ENCODE peak calls at places on chromosomes 1 and 21, in seven cellular contexts. One of them, this sample, is unnamed.

GRCh38 chr1:167332503-167332902 is 111.8 kb downstream of the POU2F1 start:
- DNase-seq in substantia nigra: no peak
- DNase-seq in heart left ventricle: no peak
- DNase-seq in DND-41: no peak
- DNase-seq in left ventricle myocardium inferior: no peak
- DNase-seq in Panc1: no peak
- DNase-seq in tibial artery: no peak
- DNase-seq in this sample: no peak

GRCh38 chr21:17536381-17536780 is 23.5 kb downstream of the CXADR start:
- DNase-seq in Panc1: no peak
- DNase-seq in tibial artery: no peak
- DNase-seq in DND-41: no peak
- DNase-seq in left ventricle myocardium inferior: no peak
- DNase-seq in heart left ventricle: no peak
- DNase-seq in substantia nigra: no peak
- DNase-seq in this sample: no peak

GRCh38 chr21:15275615-15276228 is 210.9 kb upstream of the NRIP1 start:
- DNase-seq in DND-41: no peak
- DNase-seq in substantia nigra: no peak
- DNase-seq in Panc1: no peak
- DNase-seq in tibial artery: no peak
- DNase-seq in left ventricle myocardium inferior: no peak
- DNase-seq in heart left ventricle: no peak
- DNase-seq in this sample: no peak

GRCh38 chr1:92503926-92504750 is 17.4 kb upstream of the GFI1 start:
- DNase-seq in substantia nigra: no peak
- DNase-seq in left ventricle myocardium inferior: no peak
- DNase-seq in tibial artery: no peak
- DNase-seq in Panc1: no peak
- DNase-seq in DND-41: peak
- DNase-seq in heart left ventricle: no peak
- DNase-seq in this sample: no peak

GRCh38 chr1:24725209-24725651 is 20.0 kb upstream of the CLIC4 start:
- DNase-seq in left ventricle myocardium inferior: no peak
- DNase-seq in Panc1: no peak
- DNase-seq in heart left ventricle: peak
- DNase-seq in DND-41: no peak
- DNase-seq in substantia nigra: no peak
- DNase-seq in tibial artery: no peak
- DNase-seq in this sample: no peak

GRCh38 chr1:243917863-243918565 is 68.0 kb upstream of the AKT3 start:
- DNase-seq in heart left ventricle: no peak
- DNase-seq in Panc1: no peak
- DNase-seq in DND-41: no peak
- DNase-seq in tibial artery: no peak
- DNase-seq in left ventricle myocardium inferior: peak
- DNase-seq in substantia nigra: no peak
- DNase-seq in this sample: no peak

GRCh38 chr1:233614173-233614742 is 352 bp downstream of the KCNK1 start:
- DNase-seq in Panc1: no peak
- DNase-seq in DND-41: no peak
- DNase-seq in heart left ventricle: peak
- DNase-seq in left ventricle myocardium inferior: peak
- DNase-seq in substantia nigra: peak
- DNase-seq in tibial artery: peak
- DNase-seq in this sample: no peak

GRCh38 chr1:118826669-118827068 is 161.5 kb downstream of the TBX15 start:
- DNase-seq in Panc1: no peak
- DNase-seq in left ventricle myocardium inferior: no peak
- DNase-seq in substantia nigra: no peak
- DNase-seq in DND-41: no peak
- DNase-seq in heart left ventricle: no peak
- DNase-seq in tibial artery: no peak
- DNase-seq in this sample: no peak

GRCh38 chr1:2300004-2300771 is 72.1 kb downstream of the SKI start:
- DNase-seq in heart left ventricle: no peak
- DNase-seq in Panc1: no peak
- DNase-seq in DND-41: peak
- DNase-seq in left ventricle myocardium inferior: no peak
- DNase-seq in tibial artery: no peak
- DNase-seq in substantia nigra: no peak
- DNase-seq in this sample: peak

GRCh38 chr1:223733898-223734852 is 21.8 kb downstream of the CAPN2 start:
- DNase-seq in heart left ventricle: no peak
- DNase-seq in DND-41: no peak
- DNase-seq in tibial artery: no peak
- DNase-seq in substantia nigra: peak
- DNase-seq in Panc1: no peak
- DNase-seq in left ventricle myocardium inferior: no peak
- DNase-seq in this sample: no peak

GRCh38 chr1:21938791-21939538 is 1.9 kb upstream of the HSPG2 start:
- DNase-seq in Panc1: no peak
- DNase-seq in DND-41: no peak
- DNase-seq in substantia nigra: no peak
- DNase-seq in left ventricle myocardium inferior: no peak
- DNase-seq in tibial artery: no peak
- DNase-seq in heart left ventricle: no peak
- DNase-seq in this sample: no peak

DNA sequence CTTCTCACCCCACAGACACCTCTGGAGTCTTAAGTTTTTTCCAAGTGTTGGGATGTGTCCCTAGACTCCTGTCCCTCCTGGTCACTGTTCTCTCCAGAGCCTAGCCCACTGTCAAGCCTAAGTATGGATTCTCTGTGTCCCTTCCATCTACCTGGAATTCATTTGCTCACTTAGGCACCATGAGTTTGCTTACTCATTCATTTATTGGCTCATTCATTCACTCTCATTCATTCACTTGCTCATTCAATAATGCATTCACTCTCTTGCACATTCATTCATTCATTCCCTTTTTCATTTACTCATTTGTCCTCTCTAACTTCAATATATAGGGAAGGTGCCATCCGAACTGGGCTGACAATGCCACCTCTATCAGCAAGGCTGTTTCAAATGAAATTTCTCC is 1.6 kb downstream of the S100A16 start:
- DNase-seq in DND-41: no peak
- DNase-seq in left ventricle myocardium inferior: no peak
- DNase-seq in heart left ventricle: no peak
- DNase-seq in Panc1: no peak
- DNase-seq in tibial artery: no peak
- DNase-seq in substantia nigra: no peak
- DNase-seq in this sample: no peak
- H3K27ac ChIP-seq in DND-41: no peak
- H3K27ac ChIP-seq in left ventricle myocardium inferior: no peak
- H3K27ac ChIP-seq in heart left ventricle: no peak
- H3K27ac ChIP-seq in Panc1: peak
- H3K27ac ChIP-seq in tibial artery: peak
- H3K27ac ChIP-seq in substantia nigra: peak
- H3K27ac ChIP-seq in this sample: no peak

GRCh38 chr21:45571641-45572040 is 29.4 kb upstream of the SLC19A1 start:
- DNase-seq in substantia nigra: no peak
- DNase-seq in heart left ventricle: no peak
- DNase-seq in tibial artery: peak
- DNase-seq in left ventricle myocardium inferior: peak
- DNase-seq in DND-41: no peak
- DNase-seq in Panc1: no peak
- DNase-seq in this sample: no peak
- H3K27ac ChIP-seq in substantia nigra: no peak
- H3K27ac ChIP-seq in heart left ventricle: no peak
- H3K27ac ChIP-seq in tibial artery: no peak
- H3K27ac ChIP-seq in left ventricle myocardium inferior: no peak
- H3K27ac ChIP-seq in DND-41: no peak
- H3K27ac ChIP-seq in Panc1: no peak
- H3K27ac ChIP-seq in this sample: no peak

GRCh38 chr1:178093150-178093957 is 550 bp upstream of the RASAL2 start:
- DNase-seq in substantia nigra: peak
- DNase-seq in Panc1: peak
- DNase-seq in left ventricle myocardium inferior: peak
- DNase-seq in DND-41: no peak
- DNase-seq in tibial artery: peak
- DNase-seq in heart left ventricle: peak
- DNase-seq in this sample: no peak
- H3K27ac ChIP-seq in substantia nigra: peak
- H3K27ac ChIP-seq in Panc1: peak
- H3K27ac ChIP-seq in left ventricle myocardium inferior: peak
- H3K27ac ChIP-seq in DND-41: no peak
- H3K27ac ChIP-seq in tibial artery: peak
- H3K27ac ChIP-seq in heart left ventricle: peak
- H3K27ac ChIP-seq in this sample: no peak

DNA sequence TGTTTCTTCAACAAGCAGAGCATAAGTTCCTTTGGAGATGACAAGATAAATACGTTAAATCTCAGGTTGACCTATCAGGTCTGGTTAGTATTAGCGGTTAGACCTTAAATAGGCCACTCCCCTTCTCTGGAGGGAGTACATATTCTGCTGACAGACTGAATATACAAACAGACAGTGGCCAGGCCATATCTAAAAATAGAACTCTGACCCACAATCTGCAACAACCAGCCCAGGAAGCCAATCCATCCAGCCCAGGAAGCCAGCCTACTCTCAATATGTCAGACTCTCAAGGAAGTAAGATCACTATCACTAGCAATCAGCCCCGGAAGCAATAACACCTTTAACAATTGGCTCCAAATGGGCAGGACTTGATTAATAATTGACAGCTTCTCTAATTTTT is 6.7 kb downstream of the IL20 start:
- DNase-seq in tibial artery: no peak
- DNase-seq in heart left ventricle: no peak
- DNase-seq in left ventricle myocardium inferior: no peak
- DNase-seq in DND-41: no peak
- DNase-seq in Panc1: no peak
- DNase-seq in substantia nigra: no peak
- DNase-seq in this sample: no peak
- H3K27ac ChIP-seq in tibial artery: no peak
- H3K27ac ChIP-seq in heart left ventricle: no peak
- H3K27ac ChIP-seq in left ventricle myocardium inferior: peak
- H3K27ac ChIP-seq in DND-41: no peak
- H3K27ac ChIP-seq in Panc1: no peak
- H3K27ac ChIP-seq in substantia nigra: no peak
- H3K27ac ChIP-seq in this sample: no peak

GRCh38 chr1:113012149-113012548 is 56.2 kb upstream of the SLC16A1 start:
- DNase-seq in tibial artery: no peak
- DNase-seq in left ventricle myocardium inferior: no peak
- DNase-seq in heart left ventricle: no peak
- DNase-seq in DND-41: no peak
- DNase-seq in Panc1: no peak
- DNase-seq in substantia nigra: no peak
- DNase-seq in this sample: no peak
- H3K27ac ChIP-seq in tibial artery: no peak
- H3K27ac ChIP-seq in left ventricle myocardium inferior: no peak
- H3K27ac ChIP-seq in heart left ventricle: no peak
- H3K27ac ChIP-seq in DND-41: no peak
- H3K27ac ChIP-seq in Panc1: no peak
- H3K27ac ChIP-seq in substantia nigra: no peak
- H3K27ac ChIP-seq in this sample: no peak

GRCh38 chr1:37831109-37831508 is 23.1 kb upstream of the YRDC start:
- DNase-seq in substantia nigra: no peak
- DNase-seq in Panc1: no peak
- DNase-seq in heart left ventricle: no peak
- DNase-seq in left ventricle myocardium inferior: no peak
- DNase-seq in tibial artery: no peak
- DNase-seq in DND-41: no peak
- DNase-seq in this sample: no peak

GRCh38 chr1:37831809-37832208 is 23.8 kb upstream of the YRDC start:
- DNase-seq in tibial artery: no peak
- DNase-seq in DND-41: no peak
- DNase-seq in heart left ventricle: no peak
- DNase-seq in Panc1: no peak
- DNase-seq in substantia nigra: no peak
- DNase-seq in left ventricle myocardium inferior: no peak
- DNase-seq in this sample: no peak

GRCh38 chr1:37825508-37825907 is 17.5 kb upstream of the YRDC start:
- DNase-seq in substantia nigra: no peak
- DNase-seq in left ventricle myocardium inferior: no peak
- DNase-seq in Panc1: no peak
- DNase-seq in heart left ventricle: no peak
- DNase-seq in tibial artery: no peak
- DNase-seq in DND-41: no peak
- DNase-seq in this sample: no peak

GRCh38 chr1:37824001-37824400 is 16.0 kb upstream of the YRDC start:
- DNase-seq in tibial artery: no peak
- DNase-seq in substantia nigra: no peak
- DNase-seq in Panc1: no peak
- DNase-seq in heart left ventricle: no peak
- DNase-seq in left ventricle myocardium inferior: no peak
- DNase-seq in DND-41: no peak
- DNase-seq in this sample: no peak

DNA sequence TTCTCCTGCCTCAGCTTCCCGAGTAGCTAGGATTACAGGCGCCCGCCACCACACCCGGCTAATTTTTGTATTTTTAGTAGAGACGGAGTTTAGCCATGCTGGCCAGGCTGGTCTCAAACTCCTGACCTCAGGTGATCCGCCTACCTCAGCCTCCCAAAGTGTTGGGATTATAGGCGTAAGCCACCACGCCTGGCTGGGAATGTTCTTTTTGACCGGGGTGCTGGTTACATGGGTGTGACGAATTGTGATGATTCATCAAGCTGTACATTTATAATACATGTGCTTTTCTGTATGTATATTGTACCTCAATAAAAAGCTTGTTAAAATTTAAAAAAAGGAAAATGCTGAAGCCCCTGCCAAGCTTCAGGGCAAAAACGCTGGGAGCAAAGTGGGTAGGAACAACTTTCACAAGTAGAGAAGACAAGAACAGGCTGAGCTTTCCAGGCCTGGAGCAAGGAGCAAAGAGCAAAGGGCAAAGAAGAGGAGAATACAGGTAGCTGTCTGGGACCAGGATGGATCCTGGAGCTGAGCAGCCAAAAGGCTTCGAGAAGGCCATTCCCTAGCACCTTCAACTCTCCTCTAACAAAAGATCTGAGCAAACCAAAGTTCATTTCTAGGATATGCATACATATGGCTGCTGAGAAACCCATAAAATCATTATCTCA is 20.5 kb upstream of the YRDC start:
- DNase-seq in tibial artery: no peak
- DNase-seq in left ventricle myocardium inferior: no peak
- DNase-seq in DND-41: no peak
- DNase-seq in heart left ventricle: no peak
- DNase-seq in Panc1: no peak
- DNase-seq in substantia nigra: no peak
- DNase-seq in this sample: no peak
- H3K27ac ChIP-seq in tibial artery: no peak
- H3K27ac ChIP-seq in left ventricle myocardium inferior: no peak
- H3K27ac ChIP-seq in DND-41: no peak
- H3K27ac ChIP-seq in heart left ventricle: no peak
- H3K27ac ChIP-seq in Panc1: no peak
- H3K27ac ChIP-seq in substantia nigra: no peak
- H3K27ac ChIP-seq in this sample: no peak

This sample was measured in CD8-positive, alpha-beta memory T cell.